ENCODE peak calls at places on chromosomes 5 and 9, in nine cellular contexts. T is heart left ventricle; L is thoracic aorta; I is HCT116; P is OCI-LY7; F is fibroblast of lung; U is CD4-positive, CD25-positive, alpha-beta regulatory T cell; B is mammary epithelial cell; J is esophagus muscularis mucosa. O is an unnamed sample.
A peak's percentile ranks its signal among the peaks of the same experiment; 100 is the strongest.

GRCh38 chr5:168023190-168023589 is 268.3 kb upstream of the WWC1 start:
- DNase-seq in T (peak; percentile 87), L (no peak), I (no peak), P (no peak), F (no peak), U (no peak), B (no peak), J (no peak), O (no peak)

GRCh38 chr9:134624827-134625181 is 16.8 kb upstream of the COL5A1 start:
- DNase-seq in T (no peak), L (no peak), I (peak; percentile 18), P (no peak), F (peak; percentile 94), U (no peak), B (peak; percentile 77), J (no peak), O (peak; percentile 66)

GRCh38 chr9:119004618-119004990 is 364.6 kb downstream of the BRINP1 start:
- DNase-seq in T (peak; percentile 81), L (peak; percentile 90), I (no peak), P (no peak), F (peak; percentile 90), U (no peak), B (peak; percentile 57), J (peak; percentile 94), O (peak; percentile 48)

GRCh38 chr5:34452170-34452828 is 203.8 kb upstream of the RAI14 start:
- DNase-seq in T (no peak), L (no peak), I (peak; percentile 34), P (no peak), F (peak; percentile 11), U (no peak), B (peak; percentile 22), J (no peak), O (no peak)

GRCh38 chr9:3464033-3464638 is 61.7 kb downstream of the RFX3 start:
- DNase-seq in T (no peak), L (no peak), I (no peak), P (no peak), F (no peak), U (no peak), B (no peak), J (no peak), O (no peak)

GRCh38 chr9:84485539-84485938 is 145.0 kb upstream of the SLC28A3 start:
- DNase-seq in T (no peak), L (no peak), I (no peak), P (no peak), F (no peak), U (no peak), B (peak; percentile 66), J (no peak), O (no peak)

GRCh38 chr9:83966209-83966582 is 13.8 kb downstream of the HNRNPK start:
- DNase-seq in T (no peak), L (no peak), I (no peak), P (no peak), F (no peak), U (no peak), B (no peak), J (no peak), O (no peak)

GRCh38 chr9:100324594-100325200 is 28.0 kb downstream of the TEX10 start:
- DNase-seq in T (no peak), L (no peak), I (peak; percentile 27), P (peak; percentile 69), F (peak; percentile 61), U (peak; percentile 46), B (no peak), J (no peak), O (no peak)

GRCh38 chr5:146213210-146213838 is 9.9 kb downstream of the RBM27 start:
- DNase-seq in T (no peak), L (no peak), I (no peak), P (peak; percentile 17), F (peak; percentile 47), U (no peak), B (peak; percentile 33), J (no peak), O (no peak)

DNA sequence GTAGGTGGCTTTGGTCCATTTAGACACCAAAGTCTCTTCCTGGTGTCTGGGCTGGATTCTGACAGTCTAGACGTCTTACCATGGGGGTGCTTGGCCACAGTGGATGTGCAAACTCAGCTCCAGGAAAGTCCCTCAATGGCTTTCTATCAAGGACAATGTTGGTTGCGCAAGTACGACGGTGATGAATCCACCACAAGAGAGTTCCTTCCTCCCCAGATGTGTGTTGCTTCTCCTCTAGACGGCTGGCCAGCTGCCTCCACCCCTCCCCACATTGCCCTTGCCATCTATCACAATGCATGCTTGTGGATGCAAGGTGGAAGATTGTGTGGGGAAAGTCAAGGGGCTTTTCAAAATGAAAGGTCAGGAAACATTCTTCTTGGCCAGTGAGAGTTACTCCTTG is 89.7 kb upstream of the IRX2 start:
- DNase-seq in T (no peak), L (no peak), I (no peak), P (no peak), F (no peak), U (no peak), B (no peak), J (peak; percentile 62), O (no peak)
- H3K4me3 ChIP-seq in T (no peak overlapping the region), L (no peak overlapping the region), I (no peak overlapping the region), P (no peak overlapping the region), F (no peak overlapping the region), U (no peak overlapping the region), B (no peak overlapping the region), J (no peak overlapping the region), O (no peak overlapping the region)

GRCh38 chr5:6728795-6729183 is 15.6 kb downstream of the TENT4A start:
- DNase-seq in T (no peak), L (no peak), I (no peak), P (no peak), F (no peak), U (no peak), B (no peak), J (no peak), O (no peak)

GRCh38 chr5:6725448-6725847 is 12.2 kb downstream of the TENT4A start:
- DNase-seq in T (no peak), L (no peak), I (no peak), P (no peak), F (no peak), U (no peak), B (no peak), J (no peak), O (no peak)

GRCh38 chr5:6728011-6728794 is 15.0 kb downstream of the TENT4A start:
- DNase-seq in T (no peak), L (no peak), I (no peak), P (peak; percentile 84), F (no peak), U (no peak), B (no peak), J (no peak), O (no peak)

GRCh38 chr5:6726006-6726405 is 12.8 kb downstream of the TENT4A start:
- DNase-seq in T (no peak), L (no peak), I (no peak), P (no peak), F (no peak), U (no peak), B (no peak), J (no peak), O (no peak)

GRCh38 chr5:6727231-6727630 is 14.0 kb downstream of the TENT4A start:
- DNase-seq in T (no peak), L (no peak), I (no peak), P (no peak), F (no peak), U (no peak), B (no peak), J (no peak), O (no peak)
- H3K4me1 ChIP-seq in T (peaks cover 47% of the 10 kb centered on the region), L (peaks cover 32% of the 10 kb centered on the region), I (no peaks in the 10 kb centered on the region), P (peaks cover 64% of the 10 kb centered on the region), F (peaks cover 12% of the 10 kb centered on the region), U (peaks cover 78% of the 10 kb centered on the region), B (peaks cover 18% of the 10 kb centered on the region), J (peaks cover 71% of the 10 kb centered on the region), O (peaks cover 64% of the 10 kb centered on the region)

DNA sequence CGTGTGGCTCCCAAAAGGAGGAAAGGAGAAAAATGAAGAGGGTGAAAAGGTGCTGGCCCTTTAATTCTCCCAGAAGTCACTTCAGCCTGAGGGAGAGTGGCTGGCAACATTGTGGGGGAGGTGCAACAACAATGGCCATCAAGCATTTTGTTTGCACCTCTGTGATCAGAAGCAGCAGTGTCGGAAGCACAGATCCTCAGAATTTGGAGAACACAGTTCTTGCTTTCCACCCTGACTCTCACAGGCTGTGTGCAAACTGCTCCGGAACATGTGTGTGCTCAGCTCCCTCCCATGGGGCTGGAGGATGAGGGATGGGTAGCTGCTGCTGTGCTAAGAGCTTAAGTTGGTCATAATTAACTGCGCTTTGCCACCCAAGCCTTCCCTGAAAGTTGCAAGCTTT is 127.1 kb downstream of the DPYSL3 start:
- DNase-seq in T (no peak), L (no peak), I (no peak), P (no peak), F (no peak), U (no peak), B (no peak), J (no peak), O (no peak)
- H3K4me3 ChIP-seq in T (peak overlapping the region; percentile 57), L (peak overlapping the region; percentile 62), I (peak overlapping the region; percentile 25), P (no peak overlapping the region), F (peak overlapping the region; percentile 44), U (no peak overlapping the region), B (no peak overlapping the region), J (no peak overlapping the region), O (peak overlapping the region; percentile 58)

GRCh38 chr9:97906236-97906831 is 16.0 kb downstream of the TRMO start:
- DNase-seq in T (peak; percentile 59), L (no peak), I (no peak), P (no peak), F (peak; percentile 3), U (peak; percentile 51), B (no peak), J (no peak), O (no peak)
- H3K4me1 ChIP-seq in T (no peaks in the 10 kb centered on the region), L (no peaks in the 10 kb centered on the region), I (no peaks in the 10 kb centered on the region), P (peaks cover 8% of the 10 kb centered on the region), F (no peaks in the 10 kb centered on the region), U (peaks cover 87% of the 10 kb centered on the region), B (peaks cover 21% of the 10 kb centered on the region), J (peaks cover 7% of the 10 kb centered on the region), O (no peaks in the 10 kb centered on the region)

GRCh38 chr5:43274435-43275114 is 38.6 kb downstream of the HMGCS1 start:
- DNase-seq in T (no peak), L (no peak), I (no peak), P (no peak), F (no peak), U (no peak), B (no peak), J (no peak), O (no peak)

GRCh38 chr5:43281840-43282658 is 31.2 kb downstream of the HMGCS1 start:
- DNase-seq in T (no peak), L (no peak), I (no peak), P (no peak), F (peak; percentile 27), U (no peak), B (peak; percentile 70), J (no peak), O (no peak)

GRCh38 chr5:43275391-43275790 is 37.8 kb downstream of the HMGCS1 start:
- DNase-seq in T (peak; percentile 57), L (no peak), I (no peak), P (no peak), F (no peak), U (no peak), B (no peak), J (no peak), O (no peak)

GRCh38 chr5:43279548-43280274 is 33.5 kb downstream of the HMGCS1 start:
- DNase-seq in T (no peak), L (no peak), I (no peak), P (no peak), F (no peak), U (no peak), B (no peak), J (no peak), O (no peak)
- H3K4me3 ChIP-seq in T (no peak overlapping the region), L (no peak overlapping the region), I (no peak overlapping the region), P (no peak overlapping the region), F (no peak overlapping the region), U (no peak overlapping the region), B (no peak overlapping the region), J (no peak overlapping the region), O (no peak overlapping the region)